ENCODE peak calls at places on chromosomes 7 and 10, in five cellular contexts. H is A549, T is neural crest cell, I is MCF 10A, Q is mesothelial cell of epicardium. E is an unnamed sample.

GRCh38 chr7:151192002-151192539 is 5.0 kb upstream of the ASB10 start:
- DNase-seq in T (no peak), I (no peak), H (no peak), Q (no peak), E (no peak)

GRCh38 chr10:72733989-72734388 is 42.0 kb downstream of the MCU start:
- DNase-seq in H (no peak), I (no peak), Q (no peak), T (no peak), E (no peak)

GRCh38 chr7:129864042-129864441 is 88.7 kb downstream of the UBE2H start:
- DNase-seq in T (no peak), I (peak; percentile 76), Q (no peak), H (no peak), E (no peak)

GRCh38 chr7:43362652-43363428 is 220.1 kb upstream of the STK17A start:
- DNase-seq in T (no peak), I (peak; percentile 88), Q (peak; percentile 65), H (no peak), E (no peak)

GRCh38 chr10:23192396-23192740 is 256 bp downstream of the PTF1A start:
- DNase-seq in I (no peak), Q (no peak), T (no peak), H (no peak), E (no peak)

GRCh38 chr10:14798631-14799030 is 23.9 kb upstream of the FAM107B start:
- DNase-seq in H (no peak), Q (no peak), T (no peak), I (no peak), E (no peak)

GRCh38 chr7:140591178-140591902 is 49.3 kb downstream of the DENND2A start:
- DNase-seq in Q (no peak), H (no peak), I (peak; percentile 10), T (no peak), E (no peak)

GRCh38 chr10:127044191-127044590 is 139.0 kb downstream of the DOCK1 start:
- DNase-seq in Q (no peak), T (no peak), H (no peak), I (no peak), E (no peak)

GRCh38 chr7:137488038-137488437 is 144.5 kb upstream of the PTN start:
- DNase-seq in T (no peak), Q (no peak), I (no peak), H (no peak), E (no peak)

GRCh38 chr10:11639861-11640764 is 28.7 kb upstream of the USP6NL start:
- DNase-seq in H (no peak), Q (no peak), T (no peak), I (no peak), E (no peak)

GRCh38 chr10:5043716-5044115 is 40.1 kb upstream of the AKR1C2 start:
- DNase-seq in Q (no peak), H (no peak), T (no peak), I (peak; percentile 73), E (no peak)

GRCh38 chr7:137544450-137545058 is 201.0 kb upstream of the PTN start:
- DNase-seq in Q (no peak), I (no peak), H (no peak), T (no peak), E (no peak)

GRCh38 chr7:151795168-151795754 is 81.7 kb downstream of the PRKAG2 start:
- DNase-seq in Q (no peak), H (no peak), T (no peak), I (peak; percentile 29), E (no peak)

GRCh38 chr7:66331883-66332282 is 126.7 kb downstream of the TPST1 start:
- DNase-seq in T (no peak), I (no peak), Q (no peak), H (no peak), E (no peak)

DNA sequence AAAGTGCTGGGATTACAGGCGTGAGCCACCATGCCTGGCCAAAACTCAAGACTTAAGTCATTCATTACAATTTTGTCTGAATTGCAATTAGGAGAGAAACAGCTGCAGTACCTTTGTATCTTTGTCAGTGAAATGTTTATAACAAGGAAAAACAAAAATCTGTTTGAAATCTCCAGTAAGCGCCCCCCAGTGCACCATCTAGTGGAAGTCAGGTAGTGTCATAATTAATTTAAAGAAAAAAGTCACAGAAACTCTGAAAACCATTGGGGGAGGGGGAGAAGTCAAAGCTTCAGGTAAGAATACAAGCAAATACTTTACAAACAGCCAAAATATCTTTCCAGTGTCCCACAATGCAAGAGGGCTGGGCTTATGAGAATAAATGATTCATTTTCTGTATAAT is 2.8 kb downstream of the MPP7 start:
- DNase-seq in T (no peak), Q (no peak), I (no peak), H (no peak), E (no peak)
- TF ChIP-seq CTCF in T (no peak), Q (no peak), I (peak; percentile 14), H (no peak), E (no peak)

DNA sequence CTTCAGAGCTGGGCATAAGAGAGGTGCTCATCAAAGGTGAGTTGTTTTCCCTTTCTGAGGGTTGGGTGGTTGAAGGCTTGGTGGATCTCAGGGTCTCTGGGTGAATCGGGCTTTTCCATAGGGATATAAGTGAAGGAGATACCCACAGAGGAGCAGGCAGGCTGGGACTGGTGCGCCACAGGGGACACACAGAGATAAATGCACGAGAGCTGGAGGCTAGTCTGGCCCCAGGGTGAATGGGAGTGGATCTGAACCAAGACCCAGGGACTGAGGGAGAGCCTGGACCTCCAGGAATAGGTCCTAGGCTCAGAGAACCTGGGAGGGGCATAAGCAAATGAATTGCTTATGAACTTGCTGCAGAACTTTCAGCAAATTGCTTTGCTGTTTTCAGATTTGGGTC is 61.5 kb downstream of the LRRC18 start:
- DNase-seq in Q (no peak), T (no peak), I (no peak), H (no peak), E (no peak)
- TF ChIP-seq CTCF in Q (no peak), T (no peak), I (no peak), H (no peak), E (no peak)

DNA sequence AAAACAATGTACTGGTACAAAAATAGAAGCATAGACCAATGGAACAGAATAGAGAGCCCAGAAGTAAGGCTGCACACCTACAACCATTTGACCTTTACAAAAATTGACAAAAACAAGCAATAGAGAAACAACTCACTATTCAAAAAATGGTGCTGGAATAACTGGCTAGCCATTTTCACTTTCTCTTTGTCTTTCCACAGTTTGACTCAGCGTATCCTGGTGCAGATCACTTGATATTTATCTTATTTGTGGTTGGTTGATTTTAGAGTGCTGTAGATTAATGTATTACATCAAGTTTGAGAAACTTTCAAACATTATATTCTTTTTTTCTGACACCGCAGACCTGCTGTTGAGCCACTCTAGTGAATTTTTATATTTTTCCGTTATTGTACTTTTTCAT is 381.4 kb downstream of the DGKB start:
- DNase-seq in T (no peak), Q (no peak), H (no peak), I (no peak), E (no peak)
- TF ChIP-seq CTCF in T (no peak), Q (no peak), H (no peak), I (no peak), E (no peak)

GRCh38 chr10:57715233-57715632 is 552.5 kb downstream of the IPMK start:
- DNase-seq in H (no peak), I (no peak), Q (no peak), T (no peak), E (no peak)

DNA sequence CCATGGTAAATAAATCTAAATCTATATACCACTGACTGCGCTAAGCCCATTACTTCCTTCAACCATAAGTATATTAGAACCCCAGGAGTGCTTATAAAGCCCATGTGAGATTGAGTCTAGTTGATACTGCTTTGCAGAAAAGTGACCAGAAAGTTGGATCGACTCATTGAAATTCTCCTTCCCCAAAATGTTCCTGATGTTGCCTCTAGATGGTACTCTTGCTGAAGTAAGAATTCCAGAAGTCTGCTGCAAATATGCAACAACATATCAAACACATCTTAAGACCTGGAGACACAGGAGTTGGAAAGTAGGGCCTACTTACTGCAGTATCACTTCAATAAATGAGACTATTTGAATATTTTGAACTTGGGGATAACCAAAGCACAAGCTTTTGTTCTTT is 550.8 kb downstream of the IPMK start:
- DNase-seq in H (no peak), I (peak; percentile 53), Q (no peak), T (no peak), E (no peak)
- TF ChIP-seq CTCF in H (peak; percentile 61), I (peak; percentile 42), Q (no peak), T (peak; percentile 60), E (no peak)

GRCh38 chr7:77460057-77460486 is 43.9 kb upstream of the GSAP start:
- DNase-seq in T (no peak), I (no peak), H (no peak), Q (no peak), E (no peak)
- TF ChIP-seq CTCF in T (no peak), I (no peak), H (peak; percentile 47), Q (no peak), E (no peak)

DNA sequence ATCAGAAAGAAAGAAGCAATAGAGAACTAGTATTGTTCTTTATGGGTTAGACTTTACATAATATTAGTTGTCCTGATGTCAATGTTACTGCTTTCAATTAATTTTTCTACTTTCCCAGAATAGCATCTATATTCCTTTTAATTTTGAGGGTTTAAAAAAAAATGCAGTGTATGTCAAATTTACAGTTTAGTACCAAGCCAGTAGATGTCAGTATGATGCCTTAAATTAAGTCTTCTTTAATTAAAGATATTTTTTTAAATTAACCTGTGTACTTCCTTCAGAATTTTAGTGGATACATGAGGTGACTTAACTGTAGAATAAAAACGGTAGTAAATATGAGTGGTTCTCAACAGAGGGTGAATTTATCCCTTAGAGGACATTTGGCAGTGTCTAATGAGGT is 35.2 kb upstream of the STOX1 start:
- DNase-seq in Q (no peak), H (no peak), I (no peak), T (no peak), E (no peak)
- TF ChIP-seq CTCF in Q (no peak), H (peak; percentile 33), I (no peak), T (peak; percentile 53), E (no peak)

GRCh38 chr10:115167716-115168115 is 74.6 kb downstream of the ATRNL1 start:
- DNase-seq in Q (no peak), H (no peak), I (peak; percentile 10), T (no peak), E (no peak)

GRCh38 chr10:115173915-115174443 is 80.8 kb downstream of the ATRNL1 start:
- DNase-seq in Q (no peak), T (no peak), H (no peak), I (no peak), E (no peak)

GRCh38 chr10:115171392-115171960 is 78.3 kb downstream of the ATRNL1 start:
- DNase-seq in Q (no peak), I (no peak), T (no peak), H (peak; percentile 6), E (no peak)
- TF ChIP-seq CTCF in Q (peak; percentile 76), I (peak; percentile 41), T (peak; percentile 73), H (peak; percentile 50), E (no peak)

GRCh38 chr7:37208528-37208927 is 240.1 kb downstream of the ELMO1 start:
- DNase-seq in Q (no peak), T (peak; percentile 23), H (peak; percentile 25), I (peak; percentile 87), E (no peak)
- TF ChIP-seq CTCF in Q (peak; percentile 35), T (peak; percentile 68), H (peak; percentile 49), I (peak; percentile 49), E (no peak)

E was measured in omental fat pad.